ENCODE peak calls at places on chromosomes 12 and 14, in five cellular contexts. G is neural progenitor cell; N is CD4-positive, CD25-positive, alpha-beta regulatory T cell; I is CD8-positive, alpha-beta memory T cell; C is HCT116. H is an unnamed sample.

GRCh38 chr12:110581951-110582285 is 1.2 kb downstream of the PPTC7 start:
- DNase-seq in G (no peak), N (no peak), C (no peak), I (no peak), H (no peak)

GRCh38 chr12:56321027-56321426 is 5.2 kb upstream of the CNPY2 start:
- DNase-seq in C (no peak), G (no peak), I (no peak), N (no peak), H (no peak)

GRCh38 chr12:56338643-56339422 is at the start of gene IL23A:
- DNase-seq in N (peak; percentile 82), C (no peak), G (peak; percentile 54), I (peak; percentile 82), H (peak; percentile 68)

GRCh38 chr14:92204792-92205191 is 83.0 kb downstream of the CPSF2 start:
- DNase-seq in G (no peak), I (no peak), N (no peak), C (no peak), H (no peak)

GRCh38 chr14:98252819-98253218 is 1019.2 kb downstream of the BCL11B start:
- DNase-seq in C (no peak), I (no peak), G (no peak), N (no peak), H (no peak)

GRCh38 chr12:74021937-74022336 is 515.7 kb upstream of the ATXN7L3B start:
- DNase-seq in C (peak; percentile 68), I (no peak), N (no peak), G (peak; percentile 92), H (no peak)

GRCh38 chr14:91225025-91225424 is 19.5 kb downstream of the GPR68 start:
- DNase-seq in I (no peak), G (no peak), N (no peak), C (no peak), H (no peak)

GRCh38 chr12:69898236-69898635 is 73.2 kb downstream of the MYRFL start:
- DNase-seq in N (no peak), C (no peak), G (no peak), I (no peak), H (no peak)

GRCh38 chr12:112496493-112496892 is 77.7 kb downstream of the PTPN11 start:
- DNase-seq in I (no peak), N (no peak), G (no peak), C (no peak), H (peak; percentile 18)

DNA sequence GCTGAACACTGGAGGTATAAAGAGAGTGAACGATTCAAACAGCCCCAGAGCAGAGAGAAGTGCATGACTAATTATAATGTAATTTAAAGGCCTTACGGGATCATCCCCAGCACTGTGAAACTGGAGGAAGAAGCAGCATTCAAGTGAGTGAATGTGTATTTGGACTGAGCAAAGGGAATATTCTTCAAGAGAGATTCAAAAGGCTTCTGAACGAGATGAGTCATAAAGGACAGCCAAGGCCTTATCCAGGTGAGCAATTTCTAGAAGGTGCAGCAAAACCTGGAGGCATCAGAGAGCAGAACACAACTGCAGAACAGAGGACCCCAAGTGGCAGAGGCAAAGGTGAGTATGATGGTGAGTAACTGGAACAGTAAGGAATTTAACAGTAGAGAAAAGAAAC is 127.2 kb downstream of the BCAT1 start:
- DNase-seq in G (no peak), C (no peak), N (no peak), I (no peak), H (peak; percentile 29)
- H3K4me3 ChIP-seq in G (no peak overlapping the region), C (no peak overlapping the region), N (peak overlapping the region; percentile 11), I (no peak overlapping the region), H (no peak overlapping the region)

GRCh38 chr12:31874961-31875608 is 84.1 kb upstream of the RESF1 start:
- DNase-seq in I (peak; percentile 58), C (no peak), G (no peak), N (peak; percentile 58), H (peak; percentile 69)
- H3K4me3 ChIP-seq in I (peak overlapping the region; percentile 44), C (no peak overlapping the region), G (no peak overlapping the region), N (peak overlapping the region; percentile 55), H (no peak overlapping the region)

DNA sequence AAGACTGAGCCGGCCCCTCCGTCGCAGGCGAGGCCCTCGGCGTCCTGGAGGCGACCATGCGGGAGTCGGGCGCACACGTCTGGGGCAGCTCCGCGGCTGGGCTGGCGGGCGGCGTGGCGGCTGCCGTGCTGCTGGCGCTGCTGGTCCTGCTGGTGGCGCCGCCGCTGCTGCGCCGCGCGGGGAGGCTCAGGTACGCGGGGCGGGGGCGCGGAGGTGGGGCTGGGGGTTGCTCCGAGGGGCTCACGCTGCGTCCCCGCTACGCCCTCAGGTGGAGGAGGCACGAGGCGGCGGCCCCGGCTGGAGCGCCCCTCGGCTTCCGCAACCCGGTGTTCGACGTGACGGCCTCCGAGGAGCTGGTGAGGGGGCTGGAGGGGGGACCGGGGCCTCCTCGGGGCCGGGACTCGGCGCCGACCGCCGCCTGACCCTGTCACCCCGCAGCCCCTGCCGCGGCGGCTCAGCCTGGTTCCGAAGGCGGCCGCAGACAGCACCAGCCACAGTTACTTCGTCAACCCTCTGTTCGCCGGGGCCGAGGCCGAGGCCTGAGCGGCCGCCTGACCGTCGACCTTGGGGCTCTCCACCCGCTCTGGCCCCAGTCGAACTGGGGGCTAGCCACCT is 7.8 kb downstream of the AMN start:
- DNase-seq in I (no peak), G (peak; percentile 79), N (no peak), C (no peak), H (no peak)
- H3K4me3 ChIP-seq in I (no peak overlapping the region), G (peak overlapping the region; percentile 75), N (no peak overlapping the region), C (no peak overlapping the region), H (no peak overlapping the region)

GRCh38 chr12:13277278-13277677 is 80.8 kb downstream of the EMP1 start:
- DNase-seq in I (no peak), N (no peak), C (no peak), G (no peak), H (no peak)

GRCh38 chr12:13273097-13273496 is 76.6 kb downstream of the EMP1 start:
- DNase-seq in G (no peak), N (no peak), C (no peak), I (no peak), H (no peak)

GRCh38 chr12:13273850-13274249 is 77.3 kb downstream of the EMP1 start:
- DNase-seq in I (no peak), N (no peak), C (no peak), G (no peak), H (no peak)

GRCh38 chr12:13278249-13278787 is 81.8 kb downstream of the EMP1 start:
- DNase-seq in G (peak; percentile 89), I (peak; percentile 28), C (peak; percentile 34), N (peak; percentile 20), H (no peak)

GRCh38 chr12:13275366-13275765 is 78.8 kb downstream of the EMP1 start:
- DNase-seq in N (no peak), I (no peak), C (no peak), G (no peak), H (no peak)
- H3K4me3 ChIP-seq in N (no peak overlapping the region), I (no peak overlapping the region), C (no peak overlapping the region), G (no peak overlapping the region), H (no peak overlapping the region)